ENCODE peak calls at places on chromosomes 13 and 19, in six cellular contexts. K is psoas muscle, I is BE2C, C is ovary, D is dorsolateral prefrontal cortex, G is brain microvascular endothelial cell. E is an unnamed sample. For H3K27me3, the result is how much of the 10 kb centered on the place peaks cover.

GRCh38 chr19:10228925-10229324 is 2.2 kb downstream of the S1PR2 start:
- DNase-seq in K (no peak), I (peak), C (no peak), D (no peak), G (peak), E (peak)

GRCh38 chr13:91100944-91101343 is 246.5 kb upstream of the MIR17HG start:
- DNase-seq in K (no peak), I (no peak), C (no peak), D (no peak), G (no peak), E (no peak)

GRCh38 chr19:482186-483041 is 13.9 kb upstream of the MADCAM1 start:
- DNase-seq in K (no peak), I (no peak), C (no peak), D (no peak), G (no peak), E (no peak)

GRCh38 chr13:33208290-33208990 is 77.1 kb downstream of the STARD13 start:
- DNase-seq in K (no peak), I (no peak), C (no peak), D (no peak), G (no peak), E (no peak)

GRCh38 chr13:93776936-93777335 is 550.3 kb downstream of the GPC6 start:
- DNase-seq in K (no peak), I (no peak), C (no peak), D (no peak), G (peak), E (no peak)

GRCh38 chr13:100611678-100612492 is 23.3 kb upstream of the GGACT start:
- DNase-seq in K (no peak), I (no peak), C (no peak), D (no peak), G (no peak), E (no peak)

GRCh38 chr19:46598372-46598917 is 2.7 kb upstream of the CALM3 start:
- DNase-seq in K (no peak), I (no peak), C (no peak), D (no peak), G (no peak), E (no peak)

GRCh38 chr19:10808937-10809655 is 26.9 kb downstream of the TMED1 start:
- DNase-seq in K (no peak), I (no peak), C (no peak), D (no peak), G (peak), E (peak)

GRCh38 chr19:2391118-2391725 is 31.2 kb downstream of the TMPRSS9 start:
- DNase-seq in K (no peak), I (no peak), C (no peak), D (no peak), G (peak), E (no peak)

GRCh38 chr13:30338331-30338851 is 31.0 kb upstream of the KATNAL1 start:
- DNase-seq in K (no peak), I (no peak), C (no peak), D (no peak), G (peak), E (no peak)

GRCh38 chr19:31597616-31598015 is 248.4 kb upstream of the TSHZ3 start:
- DNase-seq in K (no peak), I (no peak), C (no peak), D (no peak), G (no peak), E (no peak)

GRCh38 chr19:33273065-33273736 is 29.1 kb downstream of the CEBPA start:
- DNase-seq in K (no peak), I (no peak), C (no peak), D (no peak), G (no peak), E (no peak)
- TF ChIP-seq CTCF in K (no peak), I (no peak), C (no peak), D (no peak), G (no peak), E (no peak)

GRCh38 chr19:43694553-43694952 is 21.3 kb upstream of the IRGC start:
- DNase-seq in K (no peak), I (no peak), C (no peak), D (no peak), G (no peak), E (no peak)

GRCh38 chr19:43699506-43700367 is 16.1 kb upstream of the IRGC start:
- DNase-seq in K (peak), I (peak), C (peak), D (peak), G (peak), E (no peak)

GRCh38 chr19:43695985-43696729 is 19.7 kb upstream of the IRGC start:
- DNase-seq in K (no peak), I (no peak), C (no peak), D (no peak), G (no peak), E (no peak)

GRCh38 chr19:43700368-43701015 is 15.4 kb upstream of the IRGC start:
- DNase-seq in K (peak), I (peak), C (peak), D (peak), G (peak), E (no peak)

GRCh38 chr19:43697295-43697694 is 18.6 kb upstream of the IRGC start:
- DNase-seq in K (no peak), I (no peak), C (no peak), D (no peak), G (no peak), E (no peak)
- H3K27me3 ChIP-seq in K (under half), I (under half), C (under half), D (under half), G (under half), E (under half)

DNA sequence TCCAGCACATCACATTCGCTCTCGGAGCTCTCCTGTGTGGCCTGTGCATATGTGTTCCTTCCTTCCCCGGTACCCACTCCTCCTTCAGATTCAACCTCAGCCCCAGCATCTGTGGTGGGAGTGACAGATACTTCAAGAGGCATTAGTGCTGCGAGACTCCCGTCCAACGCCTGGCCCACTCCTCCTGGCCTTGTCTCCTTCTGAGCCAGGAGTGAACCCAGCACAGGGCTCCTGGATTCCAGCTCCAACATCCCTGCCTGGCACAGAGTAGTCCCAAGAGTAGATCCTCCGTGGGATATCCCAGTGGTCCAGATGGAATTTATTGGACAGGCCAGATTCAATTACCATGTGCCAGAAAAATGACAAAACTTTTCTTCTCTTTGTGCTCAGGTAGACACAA is 55.9 kb downstream of the SACS start:
- DNase-seq in K (no peak), I (no peak), C (no peak), D (no peak), G (no peak), E (no peak)
- TF ChIP-seq CTCF in K (no peak), I (no peak), C (no peak), D (no peak), G (no peak), E (no peak)

DNA sequence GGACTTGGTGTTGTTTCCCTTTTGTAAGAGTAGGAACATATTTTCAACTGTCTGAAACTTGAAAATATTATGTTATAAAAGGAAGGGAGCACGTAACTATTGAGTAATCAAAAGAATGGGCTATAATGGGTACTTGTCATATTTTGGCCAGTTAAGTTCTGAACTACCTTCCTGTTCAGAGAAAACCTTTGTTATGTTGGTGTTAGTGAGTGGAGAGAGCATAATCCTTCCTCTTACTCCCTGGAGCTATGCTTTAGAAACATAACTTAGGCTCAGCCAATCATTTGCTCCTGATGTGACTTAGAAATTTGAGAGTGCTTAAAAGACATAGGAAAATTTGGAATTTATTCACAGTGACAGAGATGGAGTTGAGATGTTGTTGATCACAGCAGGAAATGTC is 482.5 kb upstream of the SPRY2 start:
- DNase-seq in K (no peak), I (no peak), C (no peak), D (no peak), G (no peak), E (no peak)
- H3K27me3 ChIP-seq in K (under half), I (under half), C (under half), D (under half), G (under half), E (under half)

GRCh38 chr19:17389957-17390664 is 3.9 kb downstream of the CCDC194 start:
- DNase-seq in K (no peak), I (no peak), C (no peak), D (no peak), G (no peak), E (no peak)
- TF ChIP-seq CTCF in K (no peak), I (peak), C (peak), D (no peak), G (no peak), E (no peak)

E was measured in CD4-positive, alpha-beta T cell.